ENCODE peak calls at places on chromosomes 4 and X, in seven cellular contexts. E is SJSA1, P is mammary epithelial cell, O is aorta, N is GM23248, H is tibial nerve, R is DND-41. K is an unnamed sample.

GRCh38 chr4:52102587-52102986 is 51.5 kb downstream of the SPATA18 start:
- DNase-seq in O (no peak), N (peak), H (no peak), P (peak), R (no peak), E (no peak), K (no peak)

GRCh38 chrX:120755066-120755846 is 120.4 kb downstream of the CT47B1 start:
- DNase-seq in P (no peak), H (no peak), E (no peak), R (no peak), O (no peak), N (no peak), K (no peak)

GRCh38 chr4:122329876-122330595 is 48.8 kb upstream of the ADAD1 start:
- DNase-seq in R (no peak), O (no peak), E (no peak), H (no peak), P (peak), N (peak), K (no peak)

GRCh38 chrX:57211906-57212305 is 74.6 kb upstream of the FAAH2 start:
- DNase-seq in O (no peak), R (peak), H (no peak), N (no peak), P (peak), E (no peak), K (no peak)

GRCh38 chrX:70262952-70263567 is 3.1 kb upstream of the P2RY4 start:
- DNase-seq in E (peak), O (no peak), H (no peak), P (peak), R (peak), N (peak), K (peak)

GRCh38 chr4:114015444-114015899 is 36.0 kb upstream of the ARSJ start:
- DNase-seq in H (no peak), P (peak), O (no peak), E (peak), R (no peak), N (peak), K (no peak)

GRCh38 chr4:83542225-83542624 is 6.3 kb downstream of the GPAT3 start:
- DNase-seq in R (no peak), P (no peak), H (no peak), E (no peak), N (no peak), O (no peak), K (no peak)

GRCh38 chr4:147590249-147590920 is 26.8 kb upstream of the TMEM184C start:
- DNase-seq in E (peak), H (peak), N (peak), R (peak), O (peak), P (peak), K (no peak)

GRCh38 chrX:12138366-12139313 is at the start of gene FRMPD4:
- DNase-seq in P (peak), R (no peak), E (peak), N (no peak), H (no peak), O (no peak), K (no peak)

GRCh38 chr4:147547314-147548056 is 66.6 kb downstream of the EDNRA start:
- DNase-seq in R (no peak), O (no peak), N (peak), H (no peak), E (peak), P (peak), K (no peak)

GRCh38 chr4:169941141-169941540 is 85.1 kb downstream of the MFAP3L start:
- DNase-seq in E (no peak), H (no peak), O (no peak), N (no peak), R (no peak), P (no peak), K (no peak)

GRCh38 chrX:45806410-45807121 is 605.9 kb upstream of the DIPK2B start:
- DNase-seq in R (peak), P (peak), N (peak), O (no peak), E (peak), H (no peak), K (no peak)

GRCh38 chr4:1572521-1572920 is 111.6 kb downstream of the FAM53A start:
- DNase-seq in O (peak), E (no peak), R (no peak), H (no peak), N (no peak), P (no peak), K (no peak)

GRCh38 chr4:304987-305680 is at the start of gene ZNF732:
- DNase-seq in E (no peak), H (no peak), P (peak), R (no peak), O (peak), N (peak), K (no peak)

GRCh38 chr4:74961230-74961629 is 28.3 kb downstream of the PARM1 start:
- DNase-seq in N (no peak), P (no peak), H (no peak), O (no peak), R (no peak), E (no peak), K (no peak)

GRCh38 chrX:53599781-53600396 is 86.6 kb downstream of the HUWE1 start:
- DNase-seq in E (no peak), R (no peak), O (no peak), P (peak), H (no peak), N (no peak), K (no peak)

GRCh38 chrX:3159995-3160715 is 118.9 kb downstream of the ARSF start:
- DNase-seq in P (no peak), H (no peak), O (no peak), R (no peak), N (no peak), E (no peak), K (no peak)

GRCh38 chr4:99062120-99062519 is 26.5 kb downstream of the ADH5 start:
- DNase-seq in H (no peak), O (no peak), N (peak), P (no peak), R (no peak), E (no peak), K (no peak)

GRCh38 chrX:129980540-129981206 is 1.8 kb upstream of the BCORL1 start:
- DNase-seq in H (peak), R (peak), O (peak), P (no peak), E (no peak), N (peak), K (peak)

GRCh38 chrX:132041016-132041415 is 17.9 kb downstream of the STK26 start:
- DNase-seq in P (peak), O (no peak), E (no peak), H (no peak), R (no peak), N (peak), K (no peak)

GRCh38 chr4:161061046-161061445 is 1102.8 kb downstream of the FSTL5 start:
- DNase-seq in E (no peak), O (no peak), P (no peak), H (no peak), R (no peak), N (no peak), K (no peak)

GRCh38 chr4:112589207-112589606 is 47.5 kb downstream of the ZGRF1 start:
- DNase-seq in R (no peak), H (no peak), N (peak), O (no peak), E (peak), P (peak), K (no peak)

GRCh38 chr4:84503495-84504437 is 4.7 kb upstream of the NKX6-1 start:
- DNase-seq in N (peak), H (peak), P (peak), O (no peak), E (peak), R (peak), K (no peak)

GRCh38 chrX:104712515-104712914 is 146.5 kb downstream of the IL1RAPL2 start:
- DNase-seq in R (no peak), P (no peak), H (no peak), E (no peak), N (no peak), O (no peak), K (no peak)

GRCh38 chr4:16270654-16271328 is 44.5 kb upstream of the TAPT1 start:
- DNase-seq in R (no peak), H (no peak), P (no peak), N (peak), O (no peak), E (no peak), K (no peak)

GRCh38 chr4:2745981-2746806 is 9.9 kb downstream of the TNIP2 start:
- DNase-seq in R (no peak), N (peak), H (no peak), O (peak), P (peak), E (peak), K (peak)
- H3K27ac ChIP-seq in R (no peak), N (peak), H (peak), O (no peak), P (peak), E (peak), K (peak)

DNA sequence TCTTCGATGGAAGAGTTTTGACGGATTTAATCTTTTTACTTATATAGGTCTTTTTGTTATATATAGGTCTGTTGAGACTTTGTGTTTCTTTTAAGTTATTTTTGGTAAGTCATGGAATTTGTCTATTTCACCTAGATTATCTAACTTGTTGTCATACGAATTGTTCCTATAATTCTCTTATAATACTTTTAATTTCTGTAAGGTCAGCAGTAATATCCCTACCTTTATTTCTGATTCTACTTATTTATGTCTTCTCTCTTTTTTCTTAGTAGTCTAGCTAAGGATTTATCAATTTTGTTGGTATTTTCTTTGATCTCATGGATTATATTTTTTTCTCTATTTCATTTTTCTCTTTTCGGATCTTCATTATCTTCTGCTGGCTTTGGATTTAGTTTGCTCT is 11.6 kb downstream of the SAP30 start:
- DNase-seq in R (no peak), H (no peak), P (no peak), N (no peak), E (no peak), O (no peak), K (no peak)
- H3K27ac ChIP-seq in R (no peak), H (no peak), P (no peak), N (no peak), E (no peak), O (no peak), K (peak)

GRCh38 chr4:26076896-26077295 is 162.9 kb downstream of the SMIM20 start:
- DNase-seq in P (no peak), H (no peak), O (no peak), R (no peak), N (peak), E (no peak), K (no peak)

GRCh38 chr4:26077840-26078239 is 163.8 kb downstream of the SMIM20 start:
- DNase-seq in N (no peak), P (no peak), H (no peak), E (no peak), R (no peak), O (no peak), K (no peak)

GRCh38 chr4:26074672-26075071 is 160.7 kb downstream of the SMIM20 start:
- DNase-seq in P (no peak), N (no peak), H (peak), R (no peak), O (peak), E (no peak), K (no peak)

GRCh38 chr4:26075588-26075987 is 161.6 kb downstream of the SMIM20 start:
- DNase-seq in H (no peak), P (peak), R (no peak), E (no peak), N (no peak), O (no peak), K (no peak)

GRCh38 chr4:26076000-26076587 is 162.1 kb downstream of the SMIM20 start:
- DNase-seq in P (peak), R (no peak), E (no peak), O (no peak), N (peak), H (peak), K (no peak)
- H3K27ac ChIP-seq in P (no peak), R (no peak), E (no peak), O (no peak), N (peak), H (peak), K (no peak)

GRCh38 chr4:152486414-152487389 is 49.2 kb downstream of the FBXW7 start:
- DNase-seq in R (no peak), O (no peak), E (peak), P (no peak), H (no peak), N (no peak), K (no peak)
- H3K27ac ChIP-seq in R (no peak), O (no peak), E (no peak), P (peak), H (peak), N (no peak), K (no peak)

GRCh38 chr4:87342872-87343271 is 20.2 kb upstream of the HSD17B13 start:
- DNase-seq in R (no peak), O (no peak), P (no peak), H (no peak), N (no peak), E (no peak), K (no peak)

GRCh38 chr4:87345139-87345538 is 22.5 kb upstream of the HSD17B13 start:
- DNase-seq in R (no peak), E (no peak), N (no peak), O (no peak), P (no peak), H (no peak), K (no peak)

GRCh38 chr4:87337361-87337760 is 14.7 kb upstream of the HSD17B13 start:
- DNase-seq in O (no peak), H (no peak), R (no peak), P (no peak), N (no peak), E (no peak), K (no peak)

GRCh38 chr4:87339440-87339839 is 16.8 kb upstream of the HSD17B13 start:
- DNase-seq in H (no peak), N (no peak), R (no peak), O (no peak), E (no peak), P (peak), K (no peak)
- H3K27ac ChIP-seq in H (no peak), N (no peak), R (no peak), O (peak), E (no peak), P (no peak), K (peak)

DNA sequence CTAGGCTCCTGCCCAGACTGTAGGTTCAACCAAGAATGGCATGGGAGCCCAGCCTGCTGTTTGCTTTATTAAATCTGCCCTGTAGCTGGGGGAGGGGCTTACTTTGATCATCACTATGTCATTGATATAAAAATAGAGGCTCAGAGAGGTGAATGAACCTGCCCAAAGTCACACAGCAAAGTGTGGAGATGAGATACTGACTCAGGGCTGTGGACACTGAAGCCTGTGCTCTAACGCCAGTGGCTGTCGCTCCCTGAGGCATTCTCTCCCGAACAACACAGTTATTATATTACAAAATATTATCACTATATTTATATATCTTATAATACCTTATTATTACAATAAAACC is 3.5 kb downstream of the MSANTD1 start:
- DNase-seq in H (no peak), O (no peak), P (no peak), N (no peak), E (no peak), R (no peak), K (peak)
- H3K27ac ChIP-seq in H (no peak), O (no peak), P (no peak), N (no peak), E (no peak), R (no peak), K (no peak)

GRCh38 chr4:176236909-176237308 is 32.1 kb downstream of the ASB5 start:
- DNase-seq in E (no peak), H (no peak), R (no peak), P (peak), O (no peak), N (peak), K (no peak)
- H3K27ac ChIP-seq in E (no peak), H (no peak), R (no peak), P (no peak), O (no peak), N (no peak), K (peak)